ENCODE peak calls at places on chromosomes 4 and X, in four cellular contexts. G is K562, I is WTC11, J is HepG2. T is an unnamed sample.

GRCh38 chr4:19752600-19752999 is 499.1 kb upstream of the SLIT2 start:
- DNase-seq in G (no peak), I (no peak), J (no peak), T (peak)

GRCh38 chrX:153827016-153827415 is 3.3 kb downstream of the PDZD4 start:
- DNase-seq in G (no peak), I (no peak), J (no peak), T (no peak)

GRCh38 chrX:30951003-30951402 is 61.9 kb upstream of the TAB3 start:
- DNase-seq in G (no peak), I (no peak), J (no peak), T (no peak)

GRCh38 chr4:1008840-1009646 is 2.4 kb upstream of the FGFRL1 start:
- DNase-seq in G (no peak), I (peak), J (no peak), T (no peak)

GRCh38 chr4:169810325-169811323 is 52.9 kb upstream of the HPF1 start:
- DNase-seq in G (peak), I (no peak), J (peak), T (peak)

GRCh38 chr4:125522992-125523391 is 208.2 kb downstream of the FAT4 start:
- DNase-seq in G (no peak), I (peak), J (no peak), T (no peak)

GRCh38 chrX:152844256-152844655 is 13.4 kb downstream of the NSDHL start:
- DNase-seq in G (peak), I (no peak), J (no peak), T (no peak)

GRCh38 chrX:72100824-72101351 is 30.8 kb downstream of the RTL5 start:
- DNase-seq in G (no peak), I (no peak), J (no peak), T (no peak)

GRCh38 chr4:158871050-158871724 is 102.4 kb downstream of the FNIP2 start:
- DNase-seq in G (no peak), I (no peak), J (no peak), T (no peak)

GRCh38 chrX:137432609-137433008 is 133.3 kb upstream of the ZIC3 start:
- DNase-seq in G (peak), I (peak), J (peak), T (peak)

GRCh38 chrX:153812220-153812619 is 17.8 kb downstream of the SSR4 start:
- DNase-seq in G (no peak), I (no peak), J (no peak), T (no peak)

GRCh38 chrX:16239211-16239610 is 71.9 kb downstream of the MAGEB17 start:
- DNase-seq in G (no peak), I (no peak), J (no peak), T (no peak)

GRCh38 chrX:10769696-10770619 is 149.6 kb upstream of the MID1 start:
- DNase-seq in G (no peak), I (no peak), J (no peak), T (no peak)

GRCh38 chrX:109773374-109773773 is 40.3 kb upstream of the ACSL4 start:
- DNase-seq in G (no peak), I (no peak), J (no peak), T (no peak)

GRCh38 chr4:40183615-40184411 is 13.0 kb upstream of the RHOH start:
- DNase-seq in G (no peak), I (no peak), J (no peak), T (no peak)
- TF ChIP-seq ELF4 in G (no peak), I (no peak), J (no peak), T (no peak)

DNA sequence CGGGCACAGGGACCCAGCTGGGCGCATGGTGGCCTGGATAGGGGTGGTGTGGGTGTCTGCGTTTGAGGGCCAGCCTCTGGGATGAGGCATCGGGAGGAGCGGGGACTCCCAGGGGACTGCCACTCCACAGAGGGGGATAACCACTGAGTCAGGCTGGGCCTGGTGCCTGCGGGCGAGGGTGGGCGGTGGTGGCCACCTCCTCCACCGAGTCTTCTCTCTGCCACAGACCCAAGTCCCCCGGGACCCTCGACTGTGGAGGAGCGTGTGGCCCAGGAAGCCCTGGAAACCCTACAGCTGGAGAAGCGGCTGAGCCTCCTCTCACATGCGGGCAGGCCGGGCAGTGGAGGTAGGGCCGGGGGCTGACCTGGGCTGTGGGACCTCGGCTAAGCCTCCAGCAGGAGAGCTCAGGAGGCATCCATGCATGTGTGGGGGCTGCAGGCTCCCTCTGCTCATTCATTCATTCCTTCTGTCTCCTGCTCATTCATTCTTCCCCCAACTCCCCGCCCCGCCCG is 26.4 kb downstream of the DOK7 start:
- DNase-seq in G (no peak), I (peak), J (no peak), T (peak)
- TF ChIP-seq ELF4 in G (no peak), I (no peak), J (no peak), T (no peak)

DNA sequence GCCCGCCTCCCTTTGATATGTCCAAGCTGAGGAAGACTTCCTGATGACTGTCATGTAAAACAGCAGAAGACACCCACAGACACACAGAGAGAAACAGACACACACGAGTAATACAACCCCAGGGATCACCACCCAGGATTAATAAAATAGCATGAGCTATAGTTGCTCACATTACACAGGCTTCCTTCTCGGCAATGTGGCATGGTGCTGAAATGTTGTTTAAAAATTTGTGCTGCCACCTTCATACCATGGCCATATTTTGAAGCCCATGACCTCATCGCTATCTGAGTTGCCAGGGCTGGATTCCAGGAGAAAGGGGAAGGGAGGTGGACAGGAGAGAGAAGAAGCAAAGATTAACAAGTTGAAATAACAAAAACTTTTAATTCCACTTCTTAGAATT is 111.7 kb downstream of the SYNPO2 start:
- DNase-seq in G (no peak), I (no peak), J (no peak), T (no peak)
- TF ChIP-seq ELF4 in G (no peak), I (no peak), J (no peak), T (no peak)

GRCh38 chr4:187478292-187479205 is 517.0 kb upstream of the ZFP42 start:
- DNase-seq in G (no peak), I (no peak), J (no peak), T (no peak)
- TF ChIP-seq ELF4 in G (no peak), I (no peak), J (no peak), T (no peak)

GRCh38 chr4:72858328-72858727 is 211.2 kb downstream of the COX18 start:
- DNase-seq in G (no peak), I (no peak), J (no peak), T (no peak)

GRCh38 chr4:72857216-72857615 is 212.3 kb downstream of the COX18 start:
- DNase-seq in G (no peak), I (no peak), J (no peak), T (no peak)

GRCh38 chr4:72860766-72861165 is 208.8 kb downstream of the COX18 start:
- DNase-seq in G (no peak), I (no peak), J (no peak), T (no peak)

DNA sequence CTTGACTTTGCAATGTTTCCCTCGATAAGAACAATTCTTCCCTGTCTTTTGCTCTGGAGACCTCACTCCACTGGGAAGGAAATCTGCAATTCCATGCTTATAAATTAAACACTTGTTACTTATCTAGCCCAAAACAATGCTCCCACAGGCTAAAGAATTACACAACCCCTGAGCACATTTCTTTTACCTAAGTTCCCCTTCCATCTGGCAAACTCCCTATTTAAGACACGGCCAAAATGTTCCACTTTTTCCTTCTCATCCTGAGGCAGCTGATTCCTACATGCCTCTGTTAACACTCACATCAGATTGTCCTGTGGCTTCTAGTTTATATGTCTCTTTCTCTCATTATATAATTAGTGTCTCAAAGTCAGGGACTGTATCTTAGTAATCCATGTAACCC is 211.7 kb downstream of the COX18 start:
- DNase-seq in G (no peak), I (no peak), J (no peak), T (no peak)
- TF ChIP-seq ELF4 in G (no peak), I (no peak), J (no peak), T (no peak)

DNA sequence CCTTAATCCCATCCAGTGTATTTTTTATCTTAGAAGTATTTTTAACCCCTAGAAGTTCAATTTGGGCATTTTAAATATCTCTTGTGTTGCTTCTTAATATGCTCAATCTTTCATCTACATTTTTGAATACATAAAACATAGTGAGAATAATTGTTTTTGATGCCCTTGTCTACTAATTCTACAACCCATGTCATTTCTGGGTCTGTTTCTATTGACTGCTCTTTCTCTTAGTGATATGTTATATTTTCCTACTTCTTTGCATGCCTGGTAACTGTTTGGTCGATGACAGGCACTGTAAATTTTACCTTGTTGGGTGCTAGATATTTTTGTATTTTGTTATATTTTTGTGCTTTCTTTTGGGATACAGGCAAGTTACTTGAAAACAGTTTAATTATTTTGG is 56.3 kb downstream of the CYTL1 start:
- DNase-seq in G (no peak), I (no peak), J (no peak), T (no peak)
- TF ChIP-seq ELF4 in G (no peak), I (no peak), J (no peak), T (no peak)

GRCh38 chrX:102042706-102043325 is 82.7 kb upstream of the TCEAL2 start:
- DNase-seq in G (no peak), I (no peak), J (no peak), T (no peak)
- TF ChIP-seq ELF4 in G (no peak), I (no peak), J (no peak), T (no peak)

GRCh38 chr4:112523008-112523440 is 7.0 kb upstream of the NEUROG2 start:
- DNase-seq in G (peak), I (peak), J (no peak), T (no peak)
- TF ChIP-seq ELF4 in G (no peak), I (no peak), J (no peak), T (no peak)

DNA sequence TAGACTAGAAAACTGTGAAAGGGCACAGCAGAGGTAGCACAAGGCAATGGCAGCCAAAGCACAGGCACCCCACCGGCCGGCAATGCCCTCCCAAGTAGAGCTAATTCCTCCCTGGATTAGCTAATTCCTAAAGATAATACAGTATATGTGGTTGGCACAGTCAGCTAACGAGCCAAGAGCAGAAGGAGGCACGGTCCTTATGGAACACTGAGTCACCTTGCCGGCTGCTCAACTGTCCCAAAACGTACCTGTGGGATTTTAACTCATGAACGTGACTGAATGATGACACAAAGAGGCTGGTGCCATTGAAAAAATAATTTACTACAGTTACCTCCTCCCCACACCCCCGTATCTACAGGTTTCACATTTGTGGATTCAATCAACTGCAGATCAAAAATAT is 9.1 kb upstream of the FGFBP1 start:
- DNase-seq in G (no peak), I (no peak), J (no peak), T (no peak)
- TF ChIP-seq ELF4 in G (no peak), I (no peak), J (no peak), T (no peak)

GRCh38 chr4:80324171-80324570 is 11.4 kb upstream of the CFAP299 start:
- DNase-seq in G (no peak), I (no peak), J (no peak), T (peak)

GRCh38 chr4:80321341-80321740 is 14.2 kb upstream of the CFAP299 start:
- DNase-seq in G (no peak), I (no peak), J (no peak), T (no peak)

GRCh38 chr4:80321776-80322175 is 13.8 kb upstream of the CFAP299 start:
- DNase-seq in G (no peak), I (peak), J (no peak), T (no peak)

GRCh38 chr4:80322716-80323115 is 12.8 kb upstream of the CFAP299 start:
- DNase-seq in G (no peak), I (no peak), J (no peak), T (peak)
- TF ChIP-seq ELF4 in G (no peak), I (no peak), J (no peak), T (no peak)